ENCODE peak calls at places on chromosomes 13 and 19, in four cellular contexts. M is endothelial cell of umbilical vein, B is pancreas, K is GM23248. E is an unnamed sample. For H3K9me3, the result is how much of the 10 kb centered on the place peaks cover.

GRCh38 chr13:30748717-30749116 is 13.4 kb downstream of the ALOX5AP start:
- DNase-seq in M (no peak), B (no peak), K (no peak), E (no peak)

GRCh38 chr19:1295169-1296012 is 9.7 kb downstream of the EFNA2 start:
- DNase-seq in M (no peak), B (no peak), K (peak), E (no peak)

GRCh38 chr13:37598572-37598971 is at the start of gene POSTN:
- DNase-seq in M (peak), B (no peak), K (peak), E (no peak)

GRCh38 chr19:42068756-42069571 is 1.0 kb downstream of the GRIK5 start:
- DNase-seq in M (no peak), B (no peak), K (no peak), E (no peak)

GRCh38 chr19:2788237-2788636 is 2.9 kb downstream of the THOP1 start:
- DNase-seq in M (no peak), B (no peak), K (no peak), E (no peak)

GRCh38 chr13:27830010-27830409 is 37.7 kb downstream of the GSX1 start:
- DNase-seq in M (peak), B (peak), K (peak), E (peak)

GRCh38 chr19:41325947-41326706 is 16.2 kb downstream of the CCDC97 start:
- DNase-seq in M (peak), B (no peak), K (peak), E (peak)

GRCh38 chr19:3483226-3483628 is at the start of gene SMIM44:
- DNase-seq in M (no peak), B (no peak), K (no peak), E (no peak)

GRCh38 chr19:49335071-49335783 is at the start of gene CD37:
- DNase-seq in M (no peak), B (no peak), K (no peak), E (peak)

GRCh38 chr13:111165611-111166010 is 50.5 kb downstream of the ARHGEF7 start:
- DNase-seq in M (no peak), B (no peak), K (no peak), E (no peak)

GRCh38 chr19:35510626-35510964 is 2.9 kb downstream of the DMKN start:
- DNase-seq in M (no peak), B (no peak), K (no peak), E (no peak)

GRCh38 chr13:111876506-111876905 is 190.4 kb upstream of the SOX1 start:
- DNase-seq in M (no peak), B (no peak), K (no peak), E (no peak)

DNA sequence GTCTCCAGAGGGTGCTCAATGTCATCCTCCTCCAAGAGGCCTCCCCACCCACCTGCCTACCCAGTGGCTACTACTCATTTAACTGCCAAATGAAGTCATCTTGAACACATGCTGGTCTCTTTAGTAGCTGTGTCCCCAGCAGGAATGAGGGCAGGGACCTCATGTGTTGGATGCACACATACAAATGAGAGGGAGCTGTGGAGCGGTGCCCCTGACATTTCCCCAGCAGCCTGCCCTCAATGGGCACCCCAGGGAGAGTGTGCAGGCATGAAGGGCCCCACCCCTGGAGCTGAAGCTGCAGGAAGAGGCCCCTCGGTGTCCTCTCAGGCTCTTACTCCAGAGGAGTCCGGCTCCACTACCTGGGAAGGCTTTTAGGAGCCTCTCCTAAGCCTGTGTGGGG is 1322.7 kb downstream of the UQCRFS1 start:
- DNase-seq in M (no peak), B (no peak), K (no peak), E (no peak)
- H3K9me3 ChIP-seq in M (under half), B (under half), K (under half), E (under half)

GRCh38 chr19:56765107-56765506 is 75.4 kb downstream of the PEG3 start:
- DNase-seq in M (no peak), B (peak), K (peak), E (peak)

GRCh38 chr19:56759531-56759930 is 81.0 kb downstream of the PEG3 start:
- DNase-seq in M (no peak), B (no peak), K (no peak), E (no peak)

GRCh38 chr19:56764296-56764695 is 76.2 kb downstream of the PEG3 start:
- DNase-seq in M (no peak), B (no peak), K (no peak), E (no peak)

DNA sequence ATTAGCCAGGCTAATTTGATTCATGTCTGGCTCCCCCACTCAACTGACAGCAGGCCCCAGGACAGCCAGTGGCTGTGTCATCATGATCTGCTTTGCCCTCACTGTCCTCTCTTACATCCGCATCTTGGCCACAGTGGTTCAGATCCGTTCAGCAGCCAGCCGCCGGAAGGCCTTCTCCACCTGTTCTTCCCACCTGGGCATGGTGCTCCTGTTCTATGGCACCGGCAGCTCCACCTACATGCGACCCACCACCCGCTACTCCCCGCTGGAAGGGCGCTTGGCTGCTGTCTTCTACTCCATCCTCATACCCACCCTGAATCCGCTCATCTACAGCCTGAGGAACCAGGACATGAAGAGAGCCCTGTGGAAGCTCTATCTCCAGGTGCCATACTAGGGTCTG is 79.7 kb downstream of the PEG3 start:
- DNase-seq in M (no peak), B (no peak), K (no peak), E (no peak)
- H3K9me3 ChIP-seq in M (under half), B (under half), K (under half), E (under half)

GRCh38 chr19:37095859-37096258 is 17.6 kb downstream of the ZNF420 start:
- DNase-seq in M (no peak), B (no peak), K (peak), E (no peak)

DNA sequence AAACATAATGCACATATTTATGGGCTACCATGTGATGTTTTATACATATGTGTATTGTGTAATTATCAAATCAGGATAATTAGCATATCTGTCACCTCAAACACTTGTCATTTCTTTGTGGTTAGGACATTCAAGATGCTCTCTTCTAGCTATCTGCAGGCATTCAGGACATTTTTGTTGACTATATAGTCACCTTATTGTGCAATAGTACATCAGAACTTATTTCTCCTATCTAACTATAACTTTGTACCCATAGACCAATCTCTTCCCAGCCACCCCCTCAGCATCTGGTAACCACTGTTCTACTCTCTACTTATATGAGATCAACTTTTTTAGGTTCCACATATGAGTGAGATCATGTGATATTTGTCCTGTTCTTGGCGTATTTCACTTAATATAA is 20.3 kb downstream of the ZNF420 start:
- DNase-seq in M (no peak), B (no peak), K (no peak), E (no peak)
- H3K9me3 ChIP-seq in M (under half), B (under half), K (under half), E (under half)

GRCh38 chr13:98761979-98762616 is 9.6 kb upstream of the SLC15A1 start:
- DNase-seq in M (no peak), B (no peak), K (no peak), E (no peak)
- H3K9me3 ChIP-seq in M (under half), B (under half), K (under half), E (under half)